ENCODE peak calls at places on chromosomes 1 and 21, in five cellular contexts. One of them, this sample, is unnamed.

GRCh38 chr1:163205513-163205912 is 2.8 kb upstream of the RGS5 start:
- DNase-seq in dorsolateral prefrontal cortex: no peak
- DNase-seq in tibial nerve: no peak
- DNase-seq in tibial artery: no peak
- DNase-seq in adrenal gland: no peak
- DNase-seq in this sample: no peak

GRCh38 chr1:173388352-173388751 is 88.8 kb upstream of the PRDX6 start:
- DNase-seq in adrenal gland: no peak
- DNase-seq in tibial nerve: no peak
- DNase-seq in tibial artery: no peak
- DNase-seq in dorsolateral prefrontal cortex: no peak
- DNase-seq in this sample: no peak

GRCh38 chr1:158035014-158035413 is 41.6 kb downstream of the KIRREL1 start:
- DNase-seq in tibial artery: no peak
- DNase-seq in tibial nerve: no peak
- DNase-seq in adrenal gland: no peak
- DNase-seq in dorsolateral prefrontal cortex: no peak
- DNase-seq in this sample: no peak

GRCh38 chr1:209086486-209087192 is 496.9 kb upstream of the CAMK1G start:
- DNase-seq in adrenal gland: no peak
- DNase-seq in dorsolateral prefrontal cortex: no peak
- DNase-seq in tibial artery: no peak
- DNase-seq in tibial nerve: no peak
- DNase-seq in this sample: no peak

GRCh38 chr1:200526709-200527612 is 93.6 kb downstream of the KIF14 start:
- DNase-seq in tibial nerve: no peak
- DNase-seq in adrenal gland: no peak
- DNase-seq in dorsolateral prefrontal cortex: no peak
- DNase-seq in tibial artery: no peak
- DNase-seq in this sample: no peak

GRCh38 chr1:241762713-241763339 is 85.2 kb upstream of the EXO1 start:
- DNase-seq in adrenal gland: no peak
- DNase-seq in dorsolateral prefrontal cortex: no peak
- DNase-seq in tibial nerve: no peak
- DNase-seq in tibial artery: no peak
- DNase-seq in this sample: no peak

GRCh38 chr21:41439245-41439644 is 13.2 kb downstream of the MX1 start:
- DNase-seq in dorsolateral prefrontal cortex: no peak
- DNase-seq in tibial artery: no peak
- DNase-seq in adrenal gland: no peak
- DNase-seq in tibial nerve: no peak
- DNase-seq in this sample: no peak

GRCh38 chr1:87953732-87954344 is 625.2 kb downstream of the LMO4 start:
- DNase-seq in tibial nerve: peak
- DNase-seq in tibial artery: peak
- DNase-seq in dorsolateral prefrontal cortex: peak
- DNase-seq in adrenal gland: peak
- DNase-seq in this sample: peak

GRCh38 chr1:5595531-5596170 is 396.6 kb downstream of the NPHP4 start:
- DNase-seq in dorsolateral prefrontal cortex: no peak
- DNase-seq in adrenal gland: no peak
- DNase-seq in tibial artery: no peak
- DNase-seq in tibial nerve: no peak
- DNase-seq in this sample: no peak

GRCh38 chr1:28775121-28775942 is 36.6 kb upstream of the OPRD1 start:
- DNase-seq in tibial artery: peak
- DNase-seq in tibial nerve: peak
- DNase-seq in dorsolateral prefrontal cortex: peak
- DNase-seq in adrenal gland: peak
- DNase-seq in this sample: peak

GRCh38 chr1:87730274-87731222 is 401.9 kb downstream of the LMO4 start:
- DNase-seq in tibial artery: no peak
- DNase-seq in tibial nerve: no peak
- DNase-seq in adrenal gland: no peak
- DNase-seq in dorsolateral prefrontal cortex: no peak
- DNase-seq in this sample: no peak

GRCh38 chr21:42970946-42971653 is 3.3 kb upstream of the PKNOX1 start:
- DNase-seq in tibial nerve: no peak
- DNase-seq in tibial artery: no peak
- DNase-seq in dorsolateral prefrontal cortex: no peak
- DNase-seq in adrenal gland: no peak
- DNase-seq in this sample: no peak

GRCh38 chr1:193438771-193439170 is 252.4 kb upstream of the B3GALT2 start:
- DNase-seq in dorsolateral prefrontal cortex: no peak
- DNase-seq in tibial artery: no peak
- DNase-seq in adrenal gland: no peak
- DNase-seq in tibial nerve: no peak
- DNase-seq in this sample: no peak

GRCh38 chr1:224747578-224747977 is 131.5 kb downstream of the CNIH3 start:
- DNase-seq in tibial nerve: no peak
- DNase-seq in dorsolateral prefrontal cortex: no peak
- DNase-seq in adrenal gland: no peak
- DNase-seq in tibial artery: no peak
- DNase-seq in this sample: no peak

GRCh38 chr1:193654951-193655705 is 468.7 kb upstream of the B3GALT2 start:
- DNase-seq in dorsolateral prefrontal cortex: no peak
- DNase-seq in tibial artery: no peak
- DNase-seq in adrenal gland: no peak
- DNase-seq in tibial nerve: no peak
- DNase-seq in this sample: no peak

GRCh38 chr1:156813750-156814570 is 2.7 kb downstream of the SH2D2A start:
- DNase-seq in tibial artery: peak
- DNase-seq in adrenal gland: peak
- DNase-seq in dorsolateral prefrontal cortex: peak
- DNase-seq in tibial nerve: peak
- DNase-seq in this sample: peak

GRCh38 chr1:7871136-7871535 is 18.3 kb upstream of the UTS2 start:
- DNase-seq in dorsolateral prefrontal cortex: no peak
- DNase-seq in tibial nerve: no peak
- DNase-seq in tibial artery: no peak
- DNase-seq in adrenal gland: no peak
- DNase-seq in this sample: no peak

GRCh38 chr1:31742462-31743212 is 21.5 kb downstream of the ADGRB2 start:
- DNase-seq in dorsolateral prefrontal cortex: no peak
- DNase-seq in adrenal gland: no peak
- DNase-seq in tibial nerve: no peak
- DNase-seq in tibial artery: no peak
- DNase-seq in this sample: no peak

GRCh38 chr1:33143698-33144097 is 38.1 kb downstream of the TRIM62 start:
- DNase-seq in tibial nerve: no peak
- DNase-seq in dorsolateral prefrontal cortex: no peak
- DNase-seq in adrenal gland: no peak
- DNase-seq in tibial artery: no peak
- DNase-seq in this sample: no peak

GRCh38 chr1:7247683-7248401 is 462.6 kb downstream of the CAMTA1 start:
- DNase-seq in adrenal gland: no peak
- DNase-seq in tibial nerve: no peak
- DNase-seq in dorsolateral prefrontal cortex: no peak
- DNase-seq in tibial artery: no peak
- DNase-seq in this sample: no peak

GRCh38 chr1:150954708-150955107 is 19.9 kb downstream of the CERS2 start:
- DNase-seq in dorsolateral prefrontal cortex: no peak
- DNase-seq in adrenal gland: no peak
- DNase-seq in tibial artery: no peak
- DNase-seq in tibial nerve: no peak
- DNase-seq in this sample: no peak

GRCh38 chr1:46137901-46138300 is 5.5 kb upstream of the PIK3R3 start:
- DNase-seq in tibial nerve: no peak
- DNase-seq in adrenal gland: no peak
- DNase-seq in tibial artery: no peak
- DNase-seq in dorsolateral prefrontal cortex: no peak
- DNase-seq in this sample: no peak
- H3K27ac ChIP-seq in tibial nerve: no peak
- H3K27ac ChIP-seq in adrenal gland: peak
- H3K27ac ChIP-seq in tibial artery: peak
- H3K27ac ChIP-seq in dorsolateral prefrontal cortex: no peak
- H3K27ac ChIP-seq in this sample: peak

GRCh38 chr1:91278754-91279153 is 125.9 kb downstream of the HFM1 start:
- DNase-seq in tibial nerve: no peak
- DNase-seq in adrenal gland: no peak
- DNase-seq in dorsolateral prefrontal cortex: no peak
- DNase-seq in tibial artery: no peak
- DNase-seq in this sample: no peak
- TF ChIP-seq CTCF in tibial nerve: no peak
- TF ChIP-seq CTCF in adrenal gland: no peak
- TF ChIP-seq CTCF in dorsolateral prefrontal cortex: peak
- TF ChIP-seq CTCF in tibial artery: no peak
- TF ChIP-seq CTCF in this sample: peak

GRCh38 chr21:39006653-39007417 is 176.4 kb downstream of the PSMG1 start:
- DNase-seq in tibial nerve: peak
- DNase-seq in tibial artery: peak
- DNase-seq in dorsolateral prefrontal cortex: peak
- DNase-seq in adrenal gland: no peak
- DNase-seq in this sample: peak
- H3K27ac ChIP-seq in tibial nerve: peak
- H3K27ac ChIP-seq in tibial artery: peak
- H3K27ac ChIP-seq in dorsolateral prefrontal cortex: peak
- H3K27ac ChIP-seq in adrenal gland: peak
- H3K27ac ChIP-seq in this sample: peak

DNA sequence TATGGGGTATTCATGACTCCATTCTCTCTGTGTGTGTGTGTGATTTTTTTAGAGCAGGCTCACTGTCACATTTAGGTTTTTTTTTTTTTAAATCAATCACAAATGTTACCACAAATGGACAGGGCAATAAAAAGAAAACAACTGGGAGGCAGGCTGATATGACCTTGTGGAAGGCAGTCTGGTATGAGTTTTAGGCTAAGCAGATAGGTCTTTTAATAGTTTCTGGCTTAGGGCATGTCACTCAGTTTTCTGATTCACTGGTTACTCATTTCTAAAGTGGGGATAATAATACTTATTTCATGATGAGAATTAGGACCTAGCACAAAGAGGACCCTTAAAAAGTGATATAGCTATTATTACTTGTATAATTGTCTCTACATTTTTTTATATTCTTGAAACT is 278.9 kb downstream of the RYR2 start:
- DNase-seq in dorsolateral prefrontal cortex: no peak
- DNase-seq in tibial artery: no peak
- DNase-seq in adrenal gland: no peak
- DNase-seq in tibial nerve: no peak
- DNase-seq in this sample: no peak
- TF ChIP-seq CTCF in dorsolateral prefrontal cortex: no peak
- TF ChIP-seq CTCF in tibial artery: no peak
- TF ChIP-seq CTCF in adrenal gland: no peak
- TF ChIP-seq CTCF in tibial nerve: no peak
- TF ChIP-seq CTCF in this sample: no peak

DNA sequence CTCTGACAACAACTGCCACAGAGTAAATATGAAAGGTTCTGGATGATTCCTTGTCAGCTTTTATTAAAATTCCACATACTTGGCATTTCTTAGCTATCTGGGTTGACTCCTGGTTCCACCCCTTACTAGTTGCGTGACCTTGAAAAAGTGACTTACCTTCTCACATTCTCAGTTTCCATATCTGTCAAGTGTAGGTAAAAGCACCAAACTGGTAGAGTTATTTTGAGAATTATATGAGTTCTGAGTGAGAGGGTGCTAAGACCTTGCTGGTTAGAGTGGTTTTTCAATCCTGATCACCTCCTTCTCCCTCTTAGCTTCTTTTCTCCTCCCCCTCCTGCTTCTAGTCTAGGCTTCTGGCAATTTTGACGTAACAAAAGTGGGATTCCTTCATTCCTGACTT is 83.4 kb upstream of the ABCD3 start:
- DNase-seq in dorsolateral prefrontal cortex: no peak
- DNase-seq in tibial nerve: no peak
- DNase-seq in adrenal gland: no peak
- DNase-seq in tibial artery: no peak
- DNase-seq in this sample: no peak
- H3K27ac ChIP-seq in dorsolateral prefrontal cortex: no peak
- H3K27ac ChIP-seq in tibial nerve: peak
- H3K27ac ChIP-seq in adrenal gland: no peak
- H3K27ac ChIP-seq in tibial artery: peak
- H3K27ac ChIP-seq in this sample: peak

GRCh38 chr1:16989676-16990391 is 9.4 kb upstream of the MFAP2 start:
- DNase-seq in adrenal gland: no peak
- DNase-seq in tibial nerve: no peak
- DNase-seq in dorsolateral prefrontal cortex: no peak
- DNase-seq in tibial artery: no peak
- DNase-seq in this sample: no peak

GRCh38 chr1:16986113-16986512 is 5.7 kb upstream of the MFAP2 start:
- DNase-seq in dorsolateral prefrontal cortex: no peak
- DNase-seq in tibial nerve: no peak
- DNase-seq in tibial artery: no peak
- DNase-seq in adrenal gland: no peak
- DNase-seq in this sample: no peak

GRCh38 chr1:16984717-16985116 is 4.3 kb upstream of the MFAP2 start:
- DNase-seq in adrenal gland: no peak
- DNase-seq in tibial nerve: peak
- DNase-seq in dorsolateral prefrontal cortex: no peak
- DNase-seq in tibial artery: peak
- DNase-seq in this sample: peak

GRCh38 chr1:16988210-16988609 is 7.8 kb upstream of the MFAP2 start:
- DNase-seq in tibial artery: no peak
- DNase-seq in adrenal gland: no peak
- DNase-seq in dorsolateral prefrontal cortex: no peak
- DNase-seq in tibial nerve: no peak
- DNase-seq in this sample: no peak

GRCh38 chr1:16986596-16987361 is 6.4 kb upstream of the MFAP2 start:
- DNase-seq in adrenal gland: no peak
- DNase-seq in tibial nerve: no peak
- DNase-seq in dorsolateral prefrontal cortex: no peak
- DNase-seq in tibial artery: no peak
- DNase-seq in this sample: no peak
- TF ChIP-seq CTCF in adrenal gland: no peak
- TF ChIP-seq CTCF in tibial nerve: no peak
- TF ChIP-seq CTCF in dorsolateral prefrontal cortex: no peak
- TF ChIP-seq CTCF in tibial artery: peak
- TF ChIP-seq CTCF in this sample: peak

GRCh38 chr1:50667272-50667671 is 244.0 kb upstream of the DMRTA2 start:
- DNase-seq in dorsolateral prefrontal cortex: no peak
- DNase-seq in tibial nerve: no peak
- DNase-seq in tibial artery: no peak
- DNase-seq in adrenal gland: no peak
- DNase-seq in this sample: no peak

GRCh38 chr1:50667710-50668356 is 244.6 kb upstream of the DMRTA2 start:
- DNase-seq in dorsolateral prefrontal cortex: no peak
- DNase-seq in adrenal gland: no peak
- DNase-seq in tibial artery: no peak
- DNase-seq in tibial nerve: no peak
- DNase-seq in this sample: no peak

GRCh38 chr1:50666849-50667248 is 243.6 kb upstream of the DMRTA2 start:
- DNase-seq in tibial artery: no peak
- DNase-seq in dorsolateral prefrontal cortex: no peak
- DNase-seq in tibial nerve: no peak
- DNase-seq in adrenal gland: no peak
- DNase-seq in this sample: no peak

GRCh38 chr1:50661626-50662025 is 238.4 kb upstream of the DMRTA2 start:
- DNase-seq in dorsolateral prefrontal cortex: no peak
- DNase-seq in tibial artery: no peak
- DNase-seq in adrenal gland: no peak
- DNase-seq in tibial nerve: no peak
- DNase-seq in this sample: no peak

GRCh38 chr1:50665413-50665812 is 242.2 kb upstream of the DMRTA2 start:
- DNase-seq in dorsolateral prefrontal cortex: no peak
- DNase-seq in tibial artery: no peak
- DNase-seq in tibial nerve: no peak
- DNase-seq in adrenal gland: no peak
- DNase-seq in this sample: no peak
- H3K27ac ChIP-seq in dorsolateral prefrontal cortex: no peak
- H3K27ac ChIP-seq in tibial artery: no peak
- H3K27ac ChIP-seq in tibial nerve: no peak
- H3K27ac ChIP-seq in adrenal gland: no peak
- H3K27ac ChIP-seq in this sample: no peak